ENCODE peak calls at places on chromosomes 6 and 20, in eight cellular contexts. I is GM12878, U is HepG2, B is Peyer's patch, N is Panc1, M is ovary, W is right atrium auricular region, E is sigmoid colon. V is an unnamed sample.

GRCh38 chr6:169098136-169098535 is 155.5 kb downstream of the THBS2 start:
- DNase-seq in E (no peak), M (no peak), W (no peak), U (no peak), N (no peak), I (no peak), B (no peak), V (no peak)

GRCh38 chr6:139846538-139847321 is 472.3 kb upstream of the CITED2 start:
- DNase-seq in W (no peak), N (no peak), M (no peak), E (no peak), U (no peak), I (no peak), B (no peak), V (peak; percentile 65)

GRCh38 chr20:57440678-57441509 is 49.7 kb downstream of the RBM38 start:
- DNase-seq in E (peak; percentile 97), I (no peak), B (no peak), N (no peak), U (no peak), W (peak; percentile 88), M (peak; percentile 82), V (no peak)

GRCh38 chr6:26022166-26022510 is 59.5 kb downstream of the TRIM38 start:
- DNase-seq in N (no peak), M (peak; percentile 62), B (peak; percentile 64), U (no peak), W (peak; percentile 89), I (peak; percentile 59), E (peak; percentile 89), V (peak; percentile 66)

GRCh38 chr6:44224154-44224977 is 971 bp downstream of the SLC29A1 start:
- DNase-seq in M (peak; percentile 41), E (peak; percentile 75), B (no peak), N (no peak), I (no peak), W (no peak), U (no peak), V (peak; percentile 29)

GRCh38 chr6:12909828-12910227 is 193.3 kb downstream of the PHACTR1 start:
- DNase-seq in B (no peak), I (no peak), U (no peak), M (no peak), E (no peak), W (no peak), N (no peak), V (no peak)

GRCh38 chr6:130700397-130700796 is 126.8 kb upstream of the SMLR1 start:
- DNase-seq in N (no peak), W (no peak), B (no peak), M (no peak), E (no peak), U (no peak), I (no peak), V (no peak)

GRCh38 chr20:25087186-25087929 is 5.4 kb upstream of the VSX1 start:
- DNase-seq in N (no peak), W (no peak), I (no peak), M (no peak), E (no peak), B (no peak), U (no peak), V (no peak)

GRCh38 chr6:14889172-14889571 is 356.7 kb upstream of the JARID2 start:
- DNase-seq in M (no peak), I (no peak), N (no peak), U (no peak), E (no peak), W (no peak), B (no peak), V (no peak)

GRCh38 chr6:81381382-81381916 is 371.0 kb downstream of the TENT5A start:
- DNase-seq in E (no peak), I (no peak), N (no peak), U (peak; percentile 50), W (no peak), B (no peak), M (no peak), V (no peak)

GRCh38 chr6:33886673-33887144 is 82.9 kb upstream of the MLN start:
- DNase-seq in U (no peak), N (no peak), B (no peak), E (peak; percentile 83), M (no peak), I (no peak), W (peak; percentile 60), V (no peak)

GRCh38 chr20:10672579-10673127 is 1.1 kb downstream of the JAG1 start:
- DNase-seq in I (no peak), U (peak; percentile 49), M (peak; percentile 58), E (peak; percentile 86), N (no peak), B (no peak), W (peak; percentile 74), V (peak; percentile 58)

GRCh38 chr6:90284236-90284744 is 12.4 kb downstream of the BACH2 start:
- DNase-seq in B (no peak), U (no peak), I (no peak), W (no peak), M (peak; percentile 26), N (no peak), E (no peak), V (no peak)

GRCh38 chr6:17938885-17939284 is 48.5 kb downstream of the KIF13A start:
- DNase-seq in N (no peak), E (no peak), B (no peak), I (no peak), M (no peak), U (no peak), W (no peak), V (no peak)

GRCh38 chr6:170238741-170239565 is 51.9 kb downstream of the DLL1 start:
- DNase-seq in W (no peak), U (no peak), B (no peak), E (peak; percentile 39), N (no peak), I (no peak), M (peak; percentile 45), V (no peak)
- H3K27me3 ChIP-seq in W (no peaks in the 10 kb centered on the region), U (peaks cover 55% of the 10 kb centered on the region), B (no peaks in the 10 kb centered on the region), E (no peaks in the 10 kb centered on the region), N (no peaks in the 10 kb centered on the region), I (no peaks in the 10 kb centered on the region), M (no peaks in the 10 kb centered on the region), V (no peaks in the 10 kb centered on the region)

GRCh38 chr6:105603779-105604592 is 201.1 kb upstream of the PREP start:
- DNase-seq in N (no peak), U (no peak), M (no peak), W (no peak), B (no peak), I (no peak), E (peak; percentile 77), V (no peak)
- H3K4me1 ChIP-seq in N (peaks cover 6% of the 10 kb centered on the region), U (peaks cover 7% of the 10 kb centered on the region), M (peaks cover 7% of the 10 kb centered on the region), W (no peaks in the 10 kb centered on the region), B (no peaks in the 10 kb centered on the region), I (peaks cover 20% of the 10 kb centered on the region), E (peaks cover 29% of the 10 kb centered on the region), V (peaks cover 28% of the 10 kb centered on the region)

DNA sequence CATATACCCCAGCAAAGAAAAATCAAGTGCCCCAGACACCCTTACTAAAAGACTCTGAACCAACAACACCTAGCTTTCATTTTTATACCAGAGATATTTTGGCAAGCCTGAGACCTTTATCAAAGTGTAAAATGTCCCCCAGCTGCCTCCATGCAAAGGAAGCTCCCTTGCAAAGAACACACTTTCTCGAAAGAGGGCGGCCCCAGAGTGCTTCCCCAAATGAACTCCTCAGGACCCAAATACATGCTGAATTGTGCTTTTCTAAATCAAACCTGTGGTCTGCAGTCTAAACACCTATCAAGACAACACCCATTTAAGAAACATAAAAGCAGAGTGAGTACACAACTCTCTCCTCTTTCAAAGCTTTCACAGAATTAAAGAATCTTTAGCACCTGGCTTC is 485 bp downstream of the IPCEF1 start:
- DNase-seq in N (no peak), M (no peak), W (no peak), I (no peak), E (no peak), U (no peak), B (no peak), V (no peak)
- H3K27me3 ChIP-seq in N (no peaks in the 10 kb centered on the region), M (no peaks in the 10 kb centered on the region), W (no peaks in the 10 kb centered on the region), I (no peaks in the 10 kb centered on the region), E (no peaks in the 10 kb centered on the region), U (no peaks in the 10 kb centered on the region), B (no peaks in the 10 kb centered on the region), V (no peaks in the 10 kb centered on the region)

GRCh38 chr6:56243518-56244070 is 3.8 kb downstream of the COL21A1 start:
- DNase-seq in M (no peak), E (no peak), N (no peak), I (no peak), W (no peak), U (no peak), B (no peak), V (no peak)
- H3K4me1 ChIP-seq in M (peaks cover 2% of the 10 kb centered on the region), E (peaks cover 65% of the 10 kb centered on the region), N (peaks cover 7% of the 10 kb centered on the region), I (no peaks in the 10 kb centered on the region), W (no peaks in the 10 kb centered on the region), U (peaks cover 8% of the 10 kb centered on the region), B (no peaks in the 10 kb centered on the region), V (no peaks in the 10 kb centered on the region)

GRCh38 chr20:63043348-63044203 is 36.8 kb upstream of the BHLHE23 start:
- DNase-seq in M (no peak), B (no peak), I (no peak), N (no peak), W (no peak), E (no peak), U (no peak), V (no peak)
- H3K27me3 ChIP-seq in M (no peaks in the 10 kb centered on the region), B (no peaks in the 10 kb centered on the region), I (no peaks in the 10 kb centered on the region), N (peaks cover 21% of the 10 kb centered on the region), W (no peaks in the 10 kb centered on the region), E (peaks cover 78% of the 10 kb centered on the region), U (peaks cover 93% of the 10 kb centered on the region), V (no peaks in the 10 kb centered on the region)

GRCh38 chr20:49907405-49908257 is 7.7 kb downstream of the SPATA2 start:
- DNase-seq in M (no peak), E (no peak), I (no peak), B (no peak), U (no peak), N (no peak), W (no peak), V (no peak)

GRCh38 chr20:49913399-49914047 is 1.8 kb downstream of the SPATA2 start:
- DNase-seq in M (no peak), E (no peak), N (no peak), U (no peak), W (no peak), B (no peak), I (no peak), V (no peak)

GRCh38 chr20:49909499-49910339 is 5.6 kb downstream of the SPATA2 start:
- DNase-seq in W (no peak), M (no peak), I (no peak), E (no peak), N (no peak), U (peak; percentile 52), B (no peak), V (peak; percentile 58)

GRCh38 chr20:49908258-49908565 is 7.1 kb downstream of the SPATA2 start:
- DNase-seq in I (no peak), M (no peak), B (no peak), E (no peak), U (no peak), W (no peak), N (no peak), V (no peak)

DNA sequence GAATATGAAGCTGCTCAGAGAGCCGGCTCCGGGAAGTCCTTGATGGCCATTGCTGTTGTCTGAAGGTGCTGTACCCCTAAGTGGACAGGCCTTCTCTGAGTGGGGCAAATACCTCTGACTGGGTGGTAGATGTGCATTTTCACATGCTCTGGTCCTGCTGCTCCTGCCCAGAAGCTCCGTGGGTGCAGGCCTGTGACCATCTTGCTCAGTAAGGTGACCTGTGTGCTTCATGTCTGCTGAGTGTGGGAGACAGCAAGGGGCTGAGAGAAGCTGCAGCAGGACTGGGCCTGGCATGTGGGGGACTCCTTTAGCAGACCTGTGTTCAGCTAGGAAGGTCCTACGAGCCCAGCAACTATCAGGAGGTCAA is 5.0 kb downstream of the SPATA2 start:
- DNase-seq in I (no peak), W (no peak), B (no peak), E (no peak), N (no peak), M (no peak), U (no peak), V (no peak)
- H3K4me1 ChIP-seq in I (peaks cover 4% of the 10 kb centered on the region), W (no peaks in the 10 kb centered on the region), B (peaks cover 5% of the 10 kb centered on the region), E (peaks cover 25% of the 10 kb centered on the region), N (peaks cover 9% of the 10 kb centered on the region), M (peaks cover 7% of the 10 kb centered on the region), U (peaks cover 51% of the 10 kb centered on the region), V (peaks cover 3% of the 10 kb centered on the region)

V was measured in Caco-2.